ENCODE peak calls at places on chromosome 1, in five cellular contexts. One of them, this sample, is unnamed.

GRCh38 chr1:27011058-27011764 is 1.4 kb downstream of the TENT5B start:
- DNase-seq in amygdala: no peak
- DNase-seq in activated naive CD4-positive, alpha-beta T cell: no peak
- DNase-seq in activated CD4-positive, alpha-beta memory T cell treated with anti-CD3 and anti-CD28 coated beads, Interleukin-2, amount 10 ng/mL, durations not matched to agents 7 days and 5 days: no peak
- DNase-seq in Right ventricle myocardium superior: no peak
- DNase-seq in this sample: peak

GRCh38 chr1:172955161-172955821 is 95.5 kb downstream of the TNFSF18 start:
- DNase-seq in amygdala: no peak
- DNase-seq in activated naive CD4-positive, alpha-beta T cell: no peak
- DNase-seq in activated CD4-positive, alpha-beta memory T cell treated with anti-CD3 and anti-CD28 coated beads, Interleukin-2, amount 10 ng/mL, durations not matched to agents 7 days and 5 days: no peak
- DNase-seq in Right ventricle myocardium superior: no peak
- DNase-seq in this sample: no peak

GRCh38 chr1:19067187-19067911 is 110.9 kb upstream of the IFFO2 start:
- DNase-seq in amygdala: peak
- DNase-seq in activated naive CD4-positive, alpha-beta T cell: no peak
- DNase-seq in activated CD4-positive, alpha-beta memory T cell treated with anti-CD3 and anti-CD28 coated beads, Interleukin-2, amount 10 ng/mL, durations not matched to agents 7 days and 5 days: no peak
- DNase-seq in Right ventricle myocardium superior: no peak
- DNase-seq in this sample: no peak

GRCh38 chr1:26290061-26290415 is 10.2 kb downstream of the SH3BGRL3 start:
- DNase-seq in amygdala: no peak
- DNase-seq in activated naive CD4-positive, alpha-beta T cell: no peak
- DNase-seq in activated CD4-positive, alpha-beta memory T cell treated with anti-CD3 and anti-CD28 coated beads, Interleukin-2, amount 10 ng/mL, durations not matched to agents 7 days and 5 days: peak
- DNase-seq in Right ventricle myocardium superior: no peak
- DNase-seq in this sample: no peak

GRCh38 chr1:9691108-9691445 is 39.5 kb downstream of the PIK3CD start:
- DNase-seq in amygdala: no peak
- DNase-seq in activated naive CD4-positive, alpha-beta T cell: no peak
- DNase-seq in activated CD4-positive, alpha-beta memory T cell treated with anti-CD3 and anti-CD28 coated beads, Interleukin-2, amount 10 ng/mL, durations not matched to agents 7 days and 5 days: no peak
- DNase-seq in Right ventricle myocardium superior: no peak
- DNase-seq in this sample: no peak

GRCh38 chr1:47692196-47692595 is 254.4 kb downstream of the FOXD2 start:
- DNase-seq in amygdala: no peak
- DNase-seq in activated naive CD4-positive, alpha-beta T cell: no peak
- DNase-seq in activated CD4-positive, alpha-beta memory T cell treated with anti-CD3 and anti-CD28 coated beads, Interleukin-2, amount 10 ng/mL, durations not matched to agents 7 days and 5 days: no peak
- DNase-seq in Right ventricle myocardium superior: no peak
- DNase-seq in this sample: no peak

GRCh38 chr1:25780318-25781129 is 19.5 kb upstream of the SELENON start:
- DNase-seq in amygdala: no peak
- DNase-seq in activated naive CD4-positive, alpha-beta T cell: no peak
- DNase-seq in activated CD4-positive, alpha-beta memory T cell treated with anti-CD3 and anti-CD28 coated beads, Interleukin-2, amount 10 ng/mL, durations not matched to agents 7 days and 5 days: no peak
- DNase-seq in Right ventricle myocardium superior: peak
- DNase-seq in this sample: no peak

GRCh38 chr1:172447641-172448040 is 3.8 kb upstream of the PIGC start:
- DNase-seq in amygdala: no peak
- DNase-seq in activated naive CD4-positive, alpha-beta T cell: no peak
- DNase-seq in activated CD4-positive, alpha-beta memory T cell treated with anti-CD3 and anti-CD28 coated beads, Interleukin-2, amount 10 ng/mL, durations not matched to agents 7 days and 5 days: no peak
- DNase-seq in Right ventricle myocardium superior: no peak
- DNase-seq in this sample: no peak

GRCh38 chr1:212858461-212859265 is 588 bp downstream of the FLVCR1 start:
- DNase-seq in amygdala: peak
- DNase-seq in activated naive CD4-positive, alpha-beta T cell: no peak
- DNase-seq in activated CD4-positive, alpha-beta memory T cell treated with anti-CD3 and anti-CD28 coated beads, Interleukin-2, amount 10 ng/mL, durations not matched to agents 7 days and 5 days: peak
- DNase-seq in Right ventricle myocardium superior: peak
- DNase-seq in this sample: peak

GRCh38 chr1:228308085-228308601 is 98.5 kb downstream of the TRIM11 start:
- DNase-seq in amygdala: no peak
- DNase-seq in activated naive CD4-positive, alpha-beta T cell: no peak
- DNase-seq in activated CD4-positive, alpha-beta memory T cell treated with anti-CD3 and anti-CD28 coated beads, Interleukin-2, amount 10 ng/mL, durations not matched to agents 7 days and 5 days: no peak
- DNase-seq in Right ventricle myocardium superior: no peak
- DNase-seq in this sample: peak

GRCh38 chr1:224629965-224630364 is 13.8 kb downstream of the CNIH3 start:
- DNase-seq in amygdala: no peak
- DNase-seq in activated naive CD4-positive, alpha-beta T cell: no peak
- DNase-seq in activated CD4-positive, alpha-beta memory T cell treated with anti-CD3 and anti-CD28 coated beads, Interleukin-2, amount 10 ng/mL, durations not matched to agents 7 days and 5 days: no peak
- DNase-seq in Right ventricle myocardium superior: no peak
- DNase-seq in this sample: no peak

GRCh38 chr1:45870500-45870899 is 67.1 kb downstream of the MAST2 start:
- DNase-seq in amygdala: no peak
- DNase-seq in activated naive CD4-positive, alpha-beta T cell: no peak
- DNase-seq in activated CD4-positive, alpha-beta memory T cell treated with anti-CD3 and anti-CD28 coated beads, Interleukin-2, amount 10 ng/mL, durations not matched to agents 7 days and 5 days: no peak
- DNase-seq in Right ventricle myocardium superior: no peak
- DNase-seq in this sample: no peak

GRCh38 chr1:158121604-158122254 is 59.0 kb upstream of the CD1D start:
- DNase-seq in amygdala: no peak
- DNase-seq in activated naive CD4-positive, alpha-beta T cell: no peak
- DNase-seq in activated CD4-positive, alpha-beta memory T cell treated with anti-CD3 and anti-CD28 coated beads, Interleukin-2, amount 10 ng/mL, durations not matched to agents 7 days and 5 days: no peak
- DNase-seq in Right ventricle myocardium superior: no peak
- DNase-seq in this sample: no peak

GRCh38 chr1:231028676-231029075 is 11.4 kb downstream of the FAM89A start:
- DNase-seq in amygdala: no peak
- DNase-seq in activated naive CD4-positive, alpha-beta T cell: no peak
- DNase-seq in activated CD4-positive, alpha-beta memory T cell treated with anti-CD3 and anti-CD28 coated beads, Interleukin-2, amount 10 ng/mL, durations not matched to agents 7 days and 5 days: no peak
- DNase-seq in Right ventricle myocardium superior: peak
- DNase-seq in this sample: no peak